ENCODE peak calls at places on chromosomes 11 and 22, in five cellular contexts. One of them, this sample, is unnamed.

GRCh38 chr22:46639843-46640242 is 19.7 kb downstream of the GRAMD4 start:
- DNase-seq in non-pigmented ciliary epithelial cell: no peak
- DNase-seq in cerebellum: no peak
- DNase-seq in nephron progenitor cell: no peak
- DNase-seq in HT-29: no peak
- DNase-seq in this sample: no peak

GRCh38 chr11:120392299-120392698 is 56.1 kb downstream of the ARHGEF12 start:
- DNase-seq in cerebellum: no peak
- DNase-seq in non-pigmented ciliary epithelial cell: no peak
- DNase-seq in HT-29: no peak
- DNase-seq in nephron progenitor cell: no peak
- DNase-seq in this sample: no peak

GRCh38 chr22:39135092-39135896 is 17.2 kb downstream of the CBX7 start:
- DNase-seq in non-pigmented ciliary epithelial cell: no peak
- DNase-seq in nephron progenitor cell: peak; percentile 82
- DNase-seq in cerebellum: no peak
- DNase-seq in HT-29: peak; percentile 38
- DNase-seq in this sample: no peak

GRCh38 chr11:70519117-70519516 is 120.8 kb downstream of the CTTN start:
- DNase-seq in nephron progenitor cell: no peak
- DNase-seq in HT-29: no peak
- DNase-seq in non-pigmented ciliary epithelial cell: no peak
- DNase-seq in cerebellum: no peak
- DNase-seq in this sample: no peak

GRCh38 chr11:110463153-110463552 is 33.4 kb downstream of the FDX1 start:
- DNase-seq in non-pigmented ciliary epithelial cell: no peak
- DNase-seq in nephron progenitor cell: peak; percentile 57
- DNase-seq in cerebellum: no peak
- DNase-seq in HT-29: peak; percentile 51
- DNase-seq in this sample: no peak

GRCh38 chr22:45758603-45759002 is 87.0 kb downstream of the ATXN10 start:
- DNase-seq in nephron progenitor cell: no peak
- DNase-seq in non-pigmented ciliary epithelial cell: no peak
- DNase-seq in cerebellum: no peak
- DNase-seq in HT-29: no peak
- DNase-seq in this sample: no peak

GRCh38 chr11:34148504-34149165 is 43.2 kb downstream of the NAT10 start:
- DNase-seq in nephron progenitor cell: peak; percentile 32
- DNase-seq in non-pigmented ciliary epithelial cell: no peak
- DNase-seq in HT-29: no peak
- DNase-seq in cerebellum: no peak
- DNase-seq in this sample: no peak

GRCh38 chr11:130037058-130037457 is 32.6 kb upstream of the APLP2 start:
- DNase-seq in non-pigmented ciliary epithelial cell: peak; percentile 70
- DNase-seq in cerebellum: no peak
- DNase-seq in HT-29: no peak
- DNase-seq in nephron progenitor cell: no peak
- DNase-seq in this sample: no peak

GRCh38 chr22:32354360-32355351 is 3.0 kb upstream of the RFPL3 start:
- DNase-seq in non-pigmented ciliary epithelial cell: peak; percentile 10
- DNase-seq in cerebellum: no peak
- DNase-seq in HT-29: no peak
- DNase-seq in nephron progenitor cell: no peak
- DNase-seq in this sample: no peak

GRCh38 chr22:45318558-45319318 is 9.0 kb downstream of the FAM118A start:
- DNase-seq in non-pigmented ciliary epithelial cell: no peak
- DNase-seq in cerebellum: no peak
- DNase-seq in HT-29: no peak
- DNase-seq in nephron progenitor cell: no peak
- DNase-seq in this sample: peak; percentile 61

GRCh38 chr11:65426839-65427690 is 4.5 kb downstream of the NEAT1 start:
- DNase-seq in nephron progenitor cell: no peak
- DNase-seq in cerebellum: peak; percentile 34
- DNase-seq in HT-29: peak; percentile 89
- DNase-seq in non-pigmented ciliary epithelial cell: no peak
- DNase-seq in this sample: no peak

GRCh38 chr22:31852691-31853370 is 91.5 kb upstream of the YWHAH start:
- DNase-seq in cerebellum: peak; percentile 75
- DNase-seq in HT-29: no peak
- DNase-seq in non-pigmented ciliary epithelial cell: no peak
- DNase-seq in nephron progenitor cell: no peak
- DNase-seq in this sample: no peak

GRCh38 chr11:67632175-67632981 is 2.6 kb upstream of the NUDT8 start:
- DNase-seq in nephron progenitor cell: no peak
- DNase-seq in HT-29: peak; percentile 79
- DNase-seq in cerebellum: no peak
- DNase-seq in non-pigmented ciliary epithelial cell: no peak
- DNase-seq in this sample: no peak

GRCh38 chr22:19984851-19985811 is 31.5 kb downstream of the ARVCF start:
- DNase-seq in cerebellum: no peak
- DNase-seq in HT-29: no peak
- DNase-seq in nephron progenitor cell: no peak
- DNase-seq in non-pigmented ciliary epithelial cell: no peak
- DNase-seq in this sample: no peak

GRCh38 chr11:11267312-11267711 is 85.7 kb downstream of the CSNK2A3 start:
- DNase-seq in non-pigmented ciliary epithelial cell: no peak
- DNase-seq in nephron progenitor cell: no peak
- DNase-seq in cerebellum: no peak
- DNase-seq in HT-29: no peak
- DNase-seq in this sample: no peak

GRCh38 chr11:107468596-107468995 is 11.0 kb upstream of the CWF19L2 start:
- DNase-seq in cerebellum: no peak
- DNase-seq in nephron progenitor cell: no peak
- DNase-seq in HT-29: no peak
- DNase-seq in non-pigmented ciliary epithelial cell: no peak
- DNase-seq in this sample: no peak

GRCh38 chr11:34890089-34890488 is 26.1 kb downstream of the APIP start:
- DNase-seq in HT-29: peak; percentile 61
- DNase-seq in cerebellum: no peak
- DNase-seq in nephron progenitor cell: no peak
- DNase-seq in non-pigmented ciliary epithelial cell: no peak
- DNase-seq in this sample: no peak

GRCh38 chr11:17129003-17129402 is 51.5 kb upstream of the RPS13 start:
- DNase-seq in non-pigmented ciliary epithelial cell: no peak
- DNase-seq in cerebellum: no peak
- DNase-seq in HT-29: no peak
- DNase-seq in nephron progenitor cell: no peak
- DNase-seq in this sample: no peak

GRCh38 chr11:112822478-112823274 is 138.5 kb upstream of the NCAM1 start:
- DNase-seq in nephron progenitor cell: no peak
- DNase-seq in non-pigmented ciliary epithelial cell: no peak
- DNase-seq in HT-29: peak; percentile 23
- DNase-seq in cerebellum: no peak
- DNase-seq in this sample: no peak

GRCh38 chr22:38204784-38205183 is 3.0 kb downstream of the MAFF start:
- DNase-seq in cerebellum: no peak
- DNase-seq in nephron progenitor cell: no peak
- DNase-seq in HT-29: no peak
- DNase-seq in non-pigmented ciliary epithelial cell: no peak
- DNase-seq in this sample: no peak

GRCh38 chr11:103807806-103808205 is 228.6 kb upstream of the DDI1 start:
- DNase-seq in cerebellum: no peak
- DNase-seq in nephron progenitor cell: no peak
- DNase-seq in HT-29: peak; percentile 44
- DNase-seq in non-pigmented ciliary epithelial cell: no peak
- DNase-seq in this sample: no peak

GRCh38 chr11:10484461-10485180 is 29.6 kb downstream of the AMPD3 start:
- DNase-seq in HT-29: no peak
- DNase-seq in cerebellum: no peak
- DNase-seq in non-pigmented ciliary epithelial cell: no peak
- DNase-seq in nephron progenitor cell: no peak
- DNase-seq in this sample: no peak

GRCh38 chr11:72225411-72225951 is 914 bp downstream of the INPPL1 start:
- DNase-seq in nephron progenitor cell: no peak
- DNase-seq in non-pigmented ciliary epithelial cell: no peak
- DNase-seq in cerebellum: no peak
- DNase-seq in HT-29: peak; percentile 26
- DNase-seq in this sample: no peak

GRCh38 chr22:30668306-30668655 is 606 bp upstream of the DUSP18 start:
- DNase-seq in cerebellum: no peak
- DNase-seq in nephron progenitor cell: no peak
- DNase-seq in HT-29: no peak
- DNase-seq in non-pigmented ciliary epithelial cell: no peak
- DNase-seq in this sample: no peak

GRCh38 chr11:45285931-45286632 is at the start of gene SYT13:
- DNase-seq in nephron progenitor cell: peak; percentile 79
- DNase-seq in cerebellum: peak; percentile 95
- DNase-seq in HT-29: peak; percentile 21
- DNase-seq in non-pigmented ciliary epithelial cell: no peak
- DNase-seq in this sample: no peak